ENCODE peak calls at places on chromosome 18, in four cellular contexts. S is HCT116, T is GM23248, X is PC-3. E is an unnamed sample.

GRCh38 chr18:12014091-12014490 is 32.8 kb downstream of the IMPA2 start:
- DNase-seq in S (no peak), T (no peak), X (no peak), E (no peak)

GRCh38 chr18:74496508-74497307 is 545 bp downstream of the CNDP2 start:
- DNase-seq in S (peak; percentile 26), T (peak; percentile 83), X (peak; percentile 39), E (peak; percentile 88)

GRCh38 chr18:59272221-59272888 is 899 bp downstream of the RAX start:
- DNase-seq in S (no peak), T (peak; percentile 52), X (no peak), E (no peak)

GRCh38 chr18:5175378-5175777 is 21.7 kb downstream of the AKAIN1 start:
- DNase-seq in S (no peak), T (no peak), X (no peak), E (no peak)

GRCh38 chr18:3664563-3665178 is 214.7 kb downstream of the TGIF1 start:
- DNase-seq in S (no peak), T (peak; percentile 19), X (no peak), E (peak; percentile 45)

GRCh38 chr18:25392199-25392598 is 40.2 kb upstream of the ZNF521 start:
- DNase-seq in S (no peak), T (no peak), X (no peak), E (no peak)

GRCh38 chr18:24810561-24810960 is 350.1 kb downstream of the HRH4 start:
- DNase-seq in S (no peak), T (no peak), X (no peak), E (no peak)

GRCh38 chr18:59810183-59810582 is 89.6 kb upstream of the PMAIP1 start:
- DNase-seq in S (no peak), T (no peak), X (no peak), E (no peak)

GRCh38 chr18:62420513-62421209 is 95.6 kb downstream of the TNFRSF11A start:
- DNase-seq in S (no peak), T (peak; percentile 82), X (peak; percentile 79), E (peak; percentile 86)

GRCh38 chr18:6752200-6752873 is 22.8 kb downstream of the ARHGAP28 start:
- DNase-seq in S (no peak), T (peak; percentile 44), X (no peak), E (peak; percentile 23)

GRCh38 chr18:12598181-12598921 is 59.6 kb downstream of the SPIRE1 start:
- DNase-seq in S (no peak), T (peak; percentile 76), X (peak; percentile 34), E (no peak)

GRCh38 chr18:4040391-4041172 is 414.5 kb downstream of the DLGAP1 start:
- DNase-seq in S (no peak), T (no peak), X (no peak), E (no peak)

GRCh38 chr18:54284967-54285785 is 15.9 kb downstream of the POLI start:
- DNase-seq in S (no peak), T (peak; percentile 81), X (peak; percentile 74), E (no peak)

GRCh38 chr18:3321133-3321812 is 59.3 kb downstream of the MYL12B start:
- DNase-seq in S (no peak), T (peak; percentile 90), X (peak; percentile 97), E (peak; percentile 48)

GRCh38 chr18:21489119-21489750 is 111.3 kb downstream of the ESCO1 start:
- DNase-seq in S (peak; percentile 40), T (peak; percentile 67), X (peak; percentile 67), E (peak; percentile 80)

GRCh38 chr18:21053127-21053526 is 58.5 kb downstream of the ROCK1 start:
- DNase-seq in S (no peak), T (peak; percentile 93), X (peak; percentile 16), E (peak; percentile 39)

GRCh38 chr18:22829781-22830180 is 103.3 kb upstream of the RBBP8 start:
- DNase-seq in S (no peak), T (no peak), X (no peak), E (no peak)

GRCh38 chr18:2326999-2327398 is 244.3 kb downstream of the METTL4 start:
- DNase-seq in S (no peak), T (peak; percentile 4), X (no peak), E (no peak)

GRCh38 chr18:52160652-52161051 is 179.3 kb upstream of the DCC start:
- DNase-seq in S (no peak), T (peak; percentile 2), X (peak; percentile 85), E (peak; percentile 43)

GRCh38 chr18:65081786-65082185 is 669.0 kb upstream of the CDH7 start:
- DNase-seq in S (no peak), T (no peak), X (no peak), E (no peak)

GRCh38 chr18:78411539-78411938 is 568.1 kb upstream of the SALL3 start:
- DNase-seq in S (no peak), T (no peak), X (no peak), E (no peak)

GRCh38 chr18:70288171-70288850 is 534 bp upstream of the SOCS6 start:
- DNase-seq in S (no peak), T (peak; percentile 74), X (peak; percentile 23), E (peak; percentile 75)
- H3K4me3 ChIP-seq in S (peak overlapping the region; percentile 75), T (peak overlapping the region; percentile 84), X (peak overlapping the region; percentile 86), E (peak overlapping the region; percentile 87)

GRCh38 chr18:46571756-46572155 is 85.3 kb downstream of the LOXHD1 start:
- DNase-seq in S (no peak), T (no peak), X (no peak), E (no peak)

GRCh38 chr18:46570134-46570533 is 86.9 kb downstream of the LOXHD1 start:
- DNase-seq in S (no peak), T (no peak), X (no peak), E (no peak)

GRCh38 chr18:46573156-46573555 is 83.9 kb downstream of the LOXHD1 start:
- DNase-seq in S (no peak), T (no peak), X (no peak), E (no peak)

GRCh38 chr18:46569211-46569610 is 87.8 kb downstream of the LOXHD1 start:
- DNase-seq in S (no peak), T (no peak), X (no peak), E (no peak)

GRCh38 chr18:46570666-46571065 is 86.4 kb downstream of the LOXHD1 start:
- DNase-seq in S (no peak), T (no peak), X (no peak), E (no peak)
- H3K9me2 ChIP-seq in S (no peaks in the 10 kb centered on the region), T (no peaks in the 10 kb centered on the region), X (no peaks in the 10 kb centered on the region), E (no peaks in the 10 kb centered on the region)

DNA sequence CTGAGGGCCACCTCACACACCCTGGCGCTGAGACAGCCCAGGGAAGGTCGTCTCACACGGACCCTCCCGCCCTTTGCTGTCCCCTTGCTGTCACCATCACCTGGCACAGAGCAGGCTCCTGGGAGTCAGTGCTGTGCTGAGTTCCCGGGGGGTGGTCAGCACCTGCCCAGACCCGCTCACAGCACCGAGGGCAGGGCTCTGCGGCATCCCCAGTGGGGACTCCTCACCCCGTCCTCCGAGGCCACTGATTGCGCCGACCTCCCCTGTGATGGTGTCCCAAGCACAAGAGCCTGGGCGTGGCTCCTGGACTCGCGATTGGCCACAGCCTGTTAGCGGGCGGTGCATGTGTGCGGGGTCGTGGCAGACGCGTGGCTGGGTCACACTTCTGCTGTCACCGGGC is 65.9 kb downstream of the NFATC1 start:
- DNase-seq in S (no peak), T (no peak), X (no peak), E (no peak)
- H3K4me1 ChIP-seq in S (peaks cover 28% of the 10 kb centered on the region), T (peaks cover 6% of the 10 kb centered on the region), X (peaks cover 11% of the 10 kb centered on the region), E (peaks cover 23% of the 10 kb centered on the region)

GRCh38 chr18:76461148-76461547 is 33.9 kb downstream of the ZNF516 start:
- DNase-seq in S (no peak), T (no peak), X (no peak), E (no peak)

GRCh38 chr18:76459312-76459686 is 35.7 kb downstream of the ZNF516 start:
- DNase-seq in S (no peak), T (no peak), X (no peak), E (no peak)

GRCh38 chr18:76458522-76459311 is 36.3 kb downstream of the ZNF516 start:
- DNase-seq in S (no peak), T (no peak), X (no peak), E (no peak)

GRCh38 chr18:76460482-76460881 is 34.6 kb downstream of the ZNF516 start:
- DNase-seq in S (no peak), T (peak; percentile 59), X (no peak), E (no peak)

GRCh38 chr18:76459687-76460350 is 35.2 kb downstream of the ZNF516 start:
- DNase-seq in S (peak; percentile 15), T (peak; percentile 99), X (peak; percentile 93), E (peak; percentile 64)
- H3K4me3 ChIP-seq in S (no peak overlapping the region), T (peak overlapping the region; percentile 58), X (peak overlapping the region; percentile 40), E (no peak overlapping the region)

GRCh38 chr18:45978084-45978483 is 11.0 kb upstream of the EPG5 start:
- DNase-seq in S (no peak), T (no peak), X (no peak), E (peak; percentile 40)

GRCh38 chr18:45976581-45977373 is 9.6 kb upstream of the EPG5 start:
- DNase-seq in S (no peak), T (peak; percentile 52), X (no peak), E (no peak)

GRCh38 chr18:45974088-45974536 is 7.0 kb upstream of the EPG5 start:
- DNase-seq in S (peak; percentile 63), T (peak; percentile 86), X (peak; percentile 72), E (peak; percentile 75)
- H3K9me2 ChIP-seq in S (no peaks in the 10 kb centered on the region), T (no peaks in the 10 kb centered on the region), X (no peaks in the 10 kb centered on the region), E (no peaks in the 10 kb centered on the region)

GRCh38 chr18:13605477-13605876 is 120.9 kb downstream of the FAM210A start:
- DNase-seq in S (no peak), T (no peak), X (no peak), E (no peak)
- H3K4me1 ChIP-seq in S (peaks cover 4% of the 10 kb centered on the region), T (no peaks in the 10 kb centered on the region), X (no peaks in the 10 kb centered on the region), E (peaks cover 17% of the 10 kb centered on the region)

GRCh38 chr18:48160622-48161021 is 230.2 kb upstream of the SMAD2 start:
- DNase-seq in S (no peak), T (no peak), X (no peak), E (no peak)
- H3K4me3 ChIP-seq in S (peak overlapping the region; percentile 66), T (peak overlapping the region; percentile 80), X (peak overlapping the region; percentile 18), E (peak overlapping the region; percentile 24)

GRCh38 chr18:26902296-26902695 is 36.8 kb upstream of the AQP4 start:
- DNase-seq in S (no peak), T (no peak), X (no peak), E (no peak)
- H3K9me2 ChIP-seq in S (no peaks in the 10 kb centered on the region), T (no peaks in the 10 kb centered on the region), X (no peaks in the 10 kb centered on the region), E (no peaks in the 10 kb centered on the region)

GRCh38 chr18:55486936-55487335 is 101.1 kb downstream of the TCF4 start:
- DNase-seq in S (no peak), T (no peak), X (no peak), E (no peak)
- H3K4me1 ChIP-seq in S (no peaks in the 10 kb centered on the region), T (peaks cover 22% of the 10 kb centered on the region), X (no peaks in the 10 kb centered on the region), E (peaks cover 8% of the 10 kb centered on the region)

E was measured in hepatocyte.